ENCODE peak calls at places on chromosomes 1 and 21, in four cellular contexts. T is NCI-H1417 treated with DMSO at 0.1 percent for 48 hours, D is GM19239, H is kidney tubule cell. N is an unnamed sample.

GRCh38 chr1:7299994-7300393 is 471.1 kb upstream of the VAMP3 start:
- DNase-seq in T (no peak), D (no peak), H (peak), N (no peak)

GRCh38 chr1:40421348-40421693 is 29.0 kb upstream of the ZFP69B start:
- DNase-seq in T (no peak), D (no peak), H (no peak), N (no peak)

GRCh38 chr1:145942405-145942804 is 15.1 kb upstream of the RBM8A start:
- DNase-seq in T (no peak), D (no peak), H (no peak), N (no peak)

GRCh38 chr1:167520711-167521206 is 2.4 kb upstream of the CD247 start:
- DNase-seq in T (no peak), D (no peak), H (no peak), N (no peak)

GRCh38 chr1:165686121-165686970 is 12.0 kb downstream of the ALDH9A1 start:
- DNase-seq in T (no peak), D (no peak), H (no peak), N (no peak)

GRCh38 chr21:39340687-39341086 is 8.2 kb downstream of the HMGN1 start:
- DNase-seq in T (no peak), D (no peak), H (no peak), N (no peak)

GRCh38 chr1:10553124-10553523 is 78.4 kb downstream of the PEX14 start:
- DNase-seq in T (no peak), D (no peak), H (no peak), N (no peak)

GRCh38 chr1:201461193-201461657 is 7.8 kb downstream of the PHLDA3 start:
- DNase-seq in T (no peak), D (no peak), H (peak), N (no peak)

GRCh38 chr1:89608627-89609338 is 24.1 kb upstream of the LRRC8C start:
- DNase-seq in T (no peak), D (no peak), H (no peak), N (no peak)